ENCODE peak calls at places on chromosomes 2 and 18, in nine cellular contexts. P is sigmoid colon, I is astrocyte of the spinal cord, G is fibroblast of pulmonary artery, H is skeletal muscle cell, L is gastrocnemius medialis, Z is GM23338, F is AG10803, X is mucosa of descending colon. J is an unnamed sample.

GRCh38 chr2:69977208-69977607 is 15.8 kb upstream of the ASPRV1 start:
- DNase-seq in X (peak; percentile 4), H (no peak), I (no peak), P (peak; percentile 40), Z (no peak), G (no peak), L (no peak), F (no peak), J (no peak)

GRCh38 chr2:98578231-98578630 is 30.1 kb downstream of the COA5 start:
- DNase-seq in Z (no peak), P (no peak), I (no peak), X (no peak), L (no peak), F (no peak), H (no peak), G (no peak), J (no peak)

GRCh38 chr18:23191952-23192662 is 56.8 kb downstream of the CABLES1 start:
- DNase-seq in F (peak; percentile 80), Z (no peak), I (peak; percentile 85), L (peak; percentile 11), P (peak; percentile 73), G (peak; percentile 93), X (peak; percentile 53), H (peak; percentile 85), J (peak; percentile 86)

GRCh38 chr2:60641866-60642788 is 88.7 kb upstream of the BCL11A start:
- DNase-seq in H (peak; percentile 4), F (peak; percentile 50), X (no peak), I (peak; percentile 51), P (no peak), Z (peak; percentile 88), G (peak; percentile 70), L (no peak), J (peak; percentile 56)

GRCh38 chr2:27507293-27507692 is 10.7 kb downstream of the GCKR start:
- DNase-seq in X (no peak), P (no peak), F (no peak), Z (no peak), I (no peak), L (no peak), G (no peak), H (no peak), J (no peak)

GRCh38 chr2:15560988-15561573 is at the start of gene NBAS:
- DNase-seq in Z (peak; percentile 92), P (peak; percentile 92), I (peak; percentile 89), L (peak; percentile 59), H (peak; percentile 61), G (peak; percentile 90), X (peak; percentile 91), F (peak; percentile 83), J (peak; percentile 89)

GRCh38 chr2:28224648-28225471 is 167.8 kb upstream of the FOSL2 start:
- DNase-seq in X (peak; percentile 51), I (peak; percentile 94), F (peak; percentile 98), H (peak; percentile 87), P (no peak), G (peak; percentile 93), L (no peak), Z (no peak), J (peak; percentile 98)

GRCh38 chr2:239190346-239190745 is 210.5 kb downstream of the HDAC4 start:
- DNase-seq in P (peak; percentile 61), I (no peak), G (no peak), H (no peak), Z (no peak), F (no peak), X (no peak), L (no peak), J (no peak)

GRCh38 chr2:29164101-29164846 is 49.1 kb downstream of the CLIP4 start:
- DNase-seq in H (no peak), L (no peak), F (no peak), Z (no peak), G (no peak), X (no peak), I (no peak), P (no peak), J (no peak)

GRCh38 chr18:73163236-73163635 is 295.4 kb upstream of the NETO1 start:
- DNase-seq in H (no peak), F (no peak), X (no peak), I (no peak), G (no peak), L (no peak), P (no peak), Z (no peak), J (no peak)

GRCh38 chr2:204049635-204050034 is 113.1 kb downstream of the ICOS start:
- DNase-seq in Z (no peak), I (no peak), P (no peak), F (no peak), X (no peak), G (no peak), H (no peak), L (no peak), J (no peak)

GRCh38 chr2:220166616-220167015 is 539.2 kb downstream of the SLC4A3 start:
- DNase-seq in L (no peak), F (no peak), X (no peak), I (no peak), Z (no peak), P (no peak), G (no peak), H (peak; percentile 30), J (peak; percentile 32)

GRCh38 chr18:58615150-58616132 is 13.4 kb downstream of the ALPK2 start:
- DNase-seq in F (no peak), X (no peak), L (peak; percentile 50), Z (no peak), P (no peak), H (no peak), I (no peak), G (no peak), J (no peak)

GRCh38 chr2:230411484-230412368 is 4.3 kb upstream of the SP100 start:
- DNase-seq in X (peak; percentile 82), G (peak; percentile 63), L (no peak), I (peak; percentile 68), H (no peak), F (peak; percentile 56), Z (peak; percentile 59), P (peak; percentile 80), J (peak; percentile 80)

GRCh38 chr2:26840937-26841610 is 6.9 kb upstream of the DPYSL5 start:
- DNase-seq in H (no peak), Z (no peak), X (no peak), L (no peak), G (no peak), F (no peak), P (no peak), I (no peak), J (no peak)

GRCh38 chr2:6800553-6800952 is 65.2 kb downstream of the CMPK2 start:
- DNase-seq in H (no peak), F (no peak), I (no peak), X (no peak), L (no peak), Z (no peak), P (no peak), G (no peak), J (peak; percentile 36)

GRCh38 chr2:16189019-16189850 is 248.9 kb downstream of the MYCN start:
- DNase-seq in P (no peak), I (no peak), Z (no peak), F (no peak), G (no peak), L (no peak), X (no peak), H (no peak), J (no peak)

GRCh38 chr2:238873841-238874240 is 26.0 kb downstream of the TWIST2 start:
- DNase-seq in P (no peak), G (no peak), Z (no peak), I (no peak), F (no peak), X (no peak), L (no peak), H (no peak), J (no peak)

GRCh38 chr2:159073256-159073655 is 104.8 kb downstream of the TANC1 start:
- DNase-seq in F (no peak), X (no peak), G (peak; percentile 57), Z (no peak), I (peak; percentile 68), P (no peak), L (no peak), H (no peak), J (peak; percentile 67)
- H3K4me3 ChIP-seq in F (no peak overlapping the region), X (no peak overlapping the region), G (no peak overlapping the region), Z (no peak overlapping the region), I (no peak overlapping the region), P (no peak overlapping the region), L (no peak overlapping the region), H (no peak overlapping the region), J (no peak overlapping the region)

GRCh38 chr2:33068261-33068660 is 121.5 kb downstream of the LTBP1 start:
- DNase-seq in P (no peak), H (peak; percentile 56), Z (no peak), X (no peak), L (no peak), I (peak; percentile 76), G (peak; percentile 36), F (peak; percentile 44), J (peak; percentile 68)
- H3K4me3 ChIP-seq in P (no peak overlapping the region), H (no peak overlapping the region), Z (no peak overlapping the region), X (no peak overlapping the region), L (no peak overlapping the region), I (no peak overlapping the region), G (no peak overlapping the region), F (no peak overlapping the region), J (no peak overlapping the region)

GRCh38 chr2:144592500-144593256 is 72.8 kb upstream of the ZEB2 start:
- DNase-seq in I (no peak), P (no peak), F (no peak), Z (no peak), X (no peak), L (no peak), H (no peak), G (no peak), J (no peak)

GRCh38 chr2:144595686-144596073 is 75.8 kb upstream of the ZEB2 start:
- DNase-seq in F (no peak), G (no peak), I (no peak), P (no peak), X (no peak), L (no peak), Z (no peak), H (no peak), J (no peak)

GRCh38 chr2:144596074-144596871 is 76.4 kb upstream of the ZEB2 start:
- DNase-seq in I (peak; percentile 63), Z (peak; percentile 17), F (no peak), X (no peak), P (no peak), H (no peak), L (no peak), G (peak; percentile 69), J (peak; percentile 84)

GRCh38 chr2:144597894-144598593 is 78.1 kb upstream of the ZEB2 start:
- DNase-seq in P (no peak), G (no peak), I (no peak), Z (no peak), F (no peak), H (no peak), X (no peak), L (no peak), J (no peak)

DNA sequence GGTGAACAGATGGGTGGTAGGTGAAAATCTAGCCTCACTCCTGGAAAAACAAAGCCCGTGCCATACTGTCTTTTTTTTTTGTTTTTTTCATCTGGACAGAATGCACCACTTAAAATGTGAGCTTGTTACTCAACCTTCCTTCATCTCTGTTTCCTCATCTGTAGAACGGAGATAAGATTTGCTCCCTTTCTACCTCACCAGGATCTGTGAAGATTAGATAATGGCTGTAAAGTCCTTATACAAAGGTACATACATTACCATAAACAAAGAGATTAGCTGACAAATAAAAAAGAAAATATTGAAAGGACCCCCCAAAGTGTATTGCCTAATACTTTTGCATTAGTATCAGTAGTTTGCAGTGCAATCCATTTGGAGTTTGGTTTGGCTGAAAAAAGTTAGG is 75.4 kb upstream of the ZEB2 start:
- DNase-seq in X (no peak), I (no peak), Z (no peak), P (no peak), L (no peak), G (no peak), F (no peak), H (no peak), J (no peak)
- H3K4me3 ChIP-seq in X (no peak overlapping the region), I (no peak overlapping the region), Z (no peak overlapping the region), P (no peak overlapping the region), L (no peak overlapping the region), G (no peak overlapping the region), F (no peak overlapping the region), H (no peak overlapping the region), J (no peak overlapping the region)

GRCh38 chr2:42793314-42794270 is 1.2 kb upstream of the HAAO start:
- DNase-seq in L (no peak), P (no peak), F (no peak), G (peak; percentile 26), X (no peak), H (no peak), Z (peak; percentile 62), I (no peak), J (no peak)
- H3K4me3 ChIP-seq in L (peak overlapping the region; percentile 53), P (peak overlapping the region; percentile 45), F (no peak overlapping the region), G (no peak overlapping the region), X (peak overlapping the region; percentile 32), H (peak overlapping the region; percentile 42), Z (peak overlapping the region; percentile 89), I (no peak overlapping the region), J (peak overlapping the region; percentile 47)

J was measured in fibroblast of villous mesenchyme.